ENCODE peak calls at places on chromosomes 7 and 10, in four cellular contexts. R, Y, O and L are unnamed samples.

GRCh38 chr7:34096135-34096775 is 190.9 kb downstream of the BMPER start:
- DNase-seq in R (peak), Y (peak), O (peak), L (no peak)

GRCh38 chr10:11746883-11747539 is 4.8 kb downstream of the ECHDC3 start:
- DNase-seq in R (no peak), Y (no peak), O (no peak), L (no peak)

GRCh38 chr7:114414151-114415053 is at the start of gene FOXP2:
- DNase-seq in R (peak), Y (no peak), O (peak), L (no peak)

GRCh38 chr10:59108886-59109288 is 67.6 kb upstream of the PHYHIPL start:
- DNase-seq in R (no peak), Y (no peak), O (no peak), L (no peak)

GRCh38 chr7:35988818-35989217 is 164.2 kb upstream of the EEPD1 start:
- DNase-seq in R (no peak), Y (no peak), O (no peak), L (no peak)

GRCh38 chr10:80357804-80358125 is 1.2 kb downstream of the DYDC2 start:
- DNase-seq in R (peak), Y (no peak), O (no peak), L (no peak)

GRCh38 chr10:20877986-20878979 is 18.8 kb downstream of the NEBL start:
- DNase-seq in R (no peak), Y (no peak), O (no peak), L (no peak)

GRCh38 chr7:133344275-133344674 is 91.4 kb downstream of the EXOC4 start:
- DNase-seq in R (no peak), Y (no peak), O (peak), L (no peak)

GRCh38 chr7:68888971-68889385 is 709.3 kb upstream of the AUTS2 start:
- DNase-seq in R (no peak), Y (no peak), O (peak), L (no peak)

GRCh38 chr7:22430457-22430856 is 69.5 kb downstream of the STEAP1B start:
- DNase-seq in R (no peak), Y (no peak), O (peak), L (no peak)

GRCh38 chr7:3042861-3043489 is 692 bp downstream of the CARD11 start:
- DNase-seq in R (peak), Y (no peak), O (no peak), L (peak)

GRCh38 chr10:113916053-113916452 is 61.6 kb downstream of the NHLRC2 start:
- DNase-seq in R (no peak), Y (no peak), O (no peak), L (no peak)

GRCh38 chr7:125363873-125364272 is 434.2 kb upstream of the POT1 start:
- DNase-seq in R (no peak), Y (no peak), O (no peak), L (no peak)

GRCh38 chr10:71812016-71812912 is 38.8 kb downstream of the PSAP start:
- DNase-seq in R (peak), Y (peak), O (peak), L (peak)

GRCh38 chr10:18185621-18186020 is 45.4 kb downstream of the CACNB2 start:
- DNase-seq in R (no peak), Y (no peak), O (no peak), L (no peak)

GRCh38 chr10:106711313-106711906 is 453.1 kb downstream of the SORCS1 start:
- DNase-seq in R (peak), Y (no peak), O (no peak), L (no peak)

GRCh38 chr7:130141161-130141857 is 63.9 kb downstream of the TMEM209 start:
- DNase-seq in R (peak), Y (peak), O (peak), L (no peak)

GRCh38 chr7:51000956-51001355 is 218.3 kb upstream of the GRB10 start:
- DNase-seq in R (no peak), Y (no peak), O (no peak), L (no peak)

GRCh38 chr7:101166909-101167644 is 1.7 kb upstream of the VGF start:
- DNase-seq in R (no peak), Y (no peak), O (no peak), L (no peak)

GRCh38 chr7:81525901-81526300 is 243.9 kb downstream of the HGF start:
- DNase-seq in R (no peak), Y (no peak), O (no peak), L (no peak)

GRCh38 chr7:116329845-116330503 is 119.6 kb downstream of the TES start:
- DNase-seq in R (no peak), Y (no peak), O (peak), L (no peak)

GRCh38 chr7:150994141-150994837 is 3.5 kb downstream of the NOS3 start:
- DNase-seq in R (no peak), Y (no peak), O (no peak), L (no peak)

GRCh38 chr7:66409493-66409892 is 204.4 kb downstream of the TPST1 start:
- DNase-seq in R (no peak), Y (no peak), O (no peak), L (no peak)

GRCh38 chr7:8177109-8177933 is 84.6 kb downstream of the ICA1 start:
- DNase-seq in R (no peak), Y (no peak), O (no peak), L (no peak)

GRCh38 chr10:114987995-114988394 is 50.0 kb downstream of the TRUB1 start:
- DNase-seq in R (no peak), Y (peak), O (peak), L (no peak)

GRCh38 chr10:112519129-112519761 is 72.2 kb downstream of the VTI1A start:
- DNase-seq in R (peak), Y (no peak), O (no peak), L (no peak)

GRCh38 chr10:35153723-35154122 is 27.1 kb downstream of the CREM start:
- DNase-seq in R (no peak), Y (no peak), O (no peak), L (no peak)

GRCh38 chr7:152512711-152513110 is 76.9 kb upstream of the KMT2C start:
- DNase-seq in R (no peak), Y (no peak), O (no peak), L (no peak)

GRCh38 chr10:131839351-131839750 is 61.5 kb upstream of the PPP2R2D start:
- DNase-seq in R (no peak), Y (peak), O (no peak), L (no peak)

GRCh38 chr7:146961617-146962016 is 845.0 kb downstream of the CNTNAP2 start:
- DNase-seq in R (no peak), Y (no peak), O (peak), L (no peak)

GRCh38 chr10:5817322-5818047 is 4.3 kb upstream of the GDI2 start:
- DNase-seq in R (no peak), Y (no peak), O (no peak), L (no peak)

GRCh38 chr7:154620307-154620706 is 382.6 kb downstream of the PAXIP1 start:
- DNase-seq in R (no peak), Y (no peak), O (no peak), L (no peak)

GRCh38 chr10:124701881-124702656 is 42.1 kb downstream of the FAM53B start:
- DNase-seq in R (no peak), Y (peak), O (no peak), L (no peak)

GRCh38 chr7:103134866-103135554 is 13.9 kb downstream of the NAPEPLD start:
- DNase-seq in R (no peak), Y (no peak), O (peak), L (no peak)

GRCh38 chr7:50657341-50657873 is 92.2 kb upstream of the DDC start:
- DNase-seq in R (peak), Y (peak), O (peak), L (no peak)

GRCh38 chr7:46175221-46175620 is 254.1 kb upstream of the IGFBP3 start:
- DNase-seq in R (no peak), Y (no peak), O (no peak), L (no peak)

GRCh38 chr10:97574374-97575100 is 2.0 kb downstream of the ANKRD2 start:
- DNase-seq in R (peak), Y (peak), O (peak), L (no peak)

GRCh38 chr10:77390481-77390891 is 247.1 kb downstream of the KCNMA1 start:
- DNase-seq in R (no peak), Y (peak), O (no peak), L (no peak)

DNA sequence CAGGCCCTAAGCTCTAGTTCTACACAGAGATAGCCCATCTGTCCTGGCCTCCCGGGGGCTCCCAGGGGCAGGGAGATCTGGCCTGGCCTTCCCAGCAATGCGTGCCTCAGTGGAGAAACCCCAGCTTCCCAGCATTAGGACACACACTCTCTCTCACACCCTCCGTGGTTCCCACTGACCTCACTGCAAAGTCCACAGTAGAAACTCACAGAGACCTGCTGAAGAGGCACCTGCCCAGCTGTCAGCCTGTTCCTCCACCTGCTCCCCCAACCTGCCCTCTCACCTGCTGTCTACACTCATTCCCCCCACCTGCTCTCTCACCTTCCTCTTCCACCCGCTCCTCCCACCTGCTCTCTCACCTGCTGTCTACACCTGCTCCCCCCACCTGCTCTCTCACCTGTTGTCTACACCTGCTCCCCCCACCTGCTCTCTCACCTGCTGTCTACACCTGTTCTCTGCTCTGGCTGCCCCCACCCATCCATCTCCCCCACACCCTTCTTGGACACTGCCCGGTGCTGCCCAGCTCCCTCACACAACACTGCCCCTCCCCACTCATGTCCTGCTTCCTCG is 21.1 kb upstream of the PFKP start:
- DNase-seq in R (no peak), Y (no peak), O (no peak), L (no peak)
- H3K4me3 ChIP-seq in R (no peak), Y (no peak), O (no peak), L (no peak)

GRCh38 chr10:22343761-22344160 is 1.5 kb upstream of the SPAG6 start:
- DNase-seq in R (no peak), Y (no peak), O (no peak), L (no peak)

GRCh38 chr10:22346087-22346661 is 878 bp downstream of the SPAG6 start:
- DNase-seq in R (no peak), Y (no peak), O (no peak), L (no peak)

GRCh38 chr10:22344781-22345300 is 455 bp upstream of the SPAG6 start:
- DNase-seq in R (no peak), Y (no peak), O (no peak), L (no peak)

GRCh38 chr10:22344204-22344603 is 1.1 kb upstream of the SPAG6 start:
- DNase-seq in R (no peak), Y (no peak), O (no peak), L (no peak)

GRCh38 chr10:22345301-22346086 is at the start of gene SPAG6:
- DNase-seq in R (peak), Y (peak), O (no peak), L (peak)
- H3K4me3 ChIP-seq in R (peak), Y (no peak), O (no peak), L (no peak)

GRCh38 chr7:95324396-95324795 is at the start of gene PON1:
- DNase-seq in R (no peak), Y (no peak), O (no peak), L (peak)
- H3K4me3 ChIP-seq in R (no peak), Y (no peak), O (no peak), L (no peak)

GRCh38 chr7:1457059-1457948 is 2.0 kb downstream of the MICALL2 start:
- DNase-seq in R (peak), Y (no peak), O (no peak), L (no peak)

GRCh38 chr7:1459512-1459892 is 232 bp upstream of the MICALL2 start:
- DNase-seq in R (peak), Y (peak), O (peak), L (peak)

GRCh38 chr7:1459930-1460756 is 873 bp upstream of the MICALL2 start:
- DNase-seq in R (no peak), Y (no peak), O (peak), L (no peak)

GRCh38 chr7:1458676-1459511 is at the start of gene MICALL2:
- DNase-seq in R (peak), Y (peak), O (peak), L (peak)

GRCh38 chr7:1457949-1458675 is 1.2 kb downstream of the MICALL2 start:
- DNase-seq in R (no peak), Y (no peak), O (no peak), L (no peak)
- H3K4me3 ChIP-seq in R (peak), Y (peak), O (peak), L (peak)

GRCh38 chr10:37390901-37391300 is 265.5 kb downstream of the ANKRD30A start:
- DNase-seq in R (no peak), Y (no peak), O (no peak), L (no peak)
- H3K4me3 ChIP-seq in R (no peak), Y (no peak), O (no peak), L (no peak)